ENCODE peak calls at places on chromosomes 3 and 15, in four cellular contexts. One of them, this sample, is unnamed.

GRCh38 chr15:89101302-89102191 is 13.3 kb downstream of the ABHD2 start:
- DNase-seq in GM12878: no peak
- DNase-seq in K562: no peak
- DNase-seq in HepG2: peak
- DNase-seq in this sample: no peak

GRCh38 chr15:89167267-89168176 is 53.9 kb downstream of the RLBP1 start:
- DNase-seq in GM12878: peak
- DNase-seq in K562: peak
- DNase-seq in HepG2: peak
- DNase-seq in this sample: no peak

GRCh38 chr3:195030791-195031321 is 240.1 kb downstream of the XXYLT1 start:
- DNase-seq in GM12878: no peak
- DNase-seq in K562: no peak
- DNase-seq in HepG2: peak
- DNase-seq in this sample: no peak

GRCh38 chr3:43388909-43389308 is 102.6 kb downstream of the SNRK start:
- DNase-seq in HepG2: no peak
- DNase-seq in GM12878: no peak
- DNase-seq in K562: no peak
- DNase-seq in this sample: no peak

GRCh38 chr15:43370310-43370974 is 401 bp downstream of the ZSCAN29 start:
- DNase-seq in K562: peak
- DNase-seq in GM12878: no peak
- DNase-seq in HepG2: peak
- DNase-seq in this sample: no peak

GRCh38 chr3:185807455-185808068 is 17.3 kb downstream of the IGF2BP2 start:
- DNase-seq in GM12878: no peak
- DNase-seq in K562: no peak
- DNase-seq in HepG2: no peak
- DNase-seq in this sample: peak

GRCh38 chr3:168165390-168166269 is 69.9 kb upstream of the GOLIM4 start:
- DNase-seq in HepG2: peak
- DNase-seq in GM12878: peak
- DNase-seq in K562: peak
- DNase-seq in this sample: no peak

GRCh38 chr3:183626877-183627594 is 8.4 kb upstream of the KLHL24 start:
- DNase-seq in HepG2: no peak
- DNase-seq in GM12878: no peak
- DNase-seq in K562: no peak
- DNase-seq in this sample: no peak

GRCh38 chr3:45023675-45024074 is 2.4 kb upstream of the CLEC3B start:
- DNase-seq in K562: no peak
- DNase-seq in HepG2: no peak
- DNase-seq in GM12878: no peak
- DNase-seq in this sample: no peak

DNA sequence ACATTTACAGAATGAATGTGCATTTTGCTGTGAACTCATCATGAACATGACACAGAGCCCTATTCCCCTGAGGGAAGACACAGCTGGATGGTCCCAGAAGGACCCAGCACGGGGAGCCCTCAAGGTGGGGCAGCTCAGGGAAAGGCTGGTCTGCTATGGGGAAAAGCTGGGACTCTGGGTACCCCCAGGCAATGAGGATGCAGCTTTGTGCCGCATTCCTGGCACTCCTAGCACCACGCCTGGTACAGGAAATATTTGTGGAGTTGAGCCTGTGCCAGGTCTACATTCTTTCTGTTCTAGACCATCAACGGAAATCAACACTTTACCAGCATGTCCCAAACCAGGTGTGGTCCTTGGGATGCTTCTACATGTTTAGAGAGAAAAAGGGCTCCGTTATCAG is 74.0 kb downstream of the SRGAP3 start:
- DNase-seq in HepG2: no peak
- DNase-seq in GM12878: no peak
- DNase-seq in K562: no peak
- DNase-seq in this sample: no peak
- TF ChIP-seq EP300 in HepG2: no peak
- TF ChIP-seq EP300 in GM12878: no peak
- TF ChIP-seq EP300 in K562: no peak
- TF ChIP-seq EP300 in this sample: no peak

DNA sequence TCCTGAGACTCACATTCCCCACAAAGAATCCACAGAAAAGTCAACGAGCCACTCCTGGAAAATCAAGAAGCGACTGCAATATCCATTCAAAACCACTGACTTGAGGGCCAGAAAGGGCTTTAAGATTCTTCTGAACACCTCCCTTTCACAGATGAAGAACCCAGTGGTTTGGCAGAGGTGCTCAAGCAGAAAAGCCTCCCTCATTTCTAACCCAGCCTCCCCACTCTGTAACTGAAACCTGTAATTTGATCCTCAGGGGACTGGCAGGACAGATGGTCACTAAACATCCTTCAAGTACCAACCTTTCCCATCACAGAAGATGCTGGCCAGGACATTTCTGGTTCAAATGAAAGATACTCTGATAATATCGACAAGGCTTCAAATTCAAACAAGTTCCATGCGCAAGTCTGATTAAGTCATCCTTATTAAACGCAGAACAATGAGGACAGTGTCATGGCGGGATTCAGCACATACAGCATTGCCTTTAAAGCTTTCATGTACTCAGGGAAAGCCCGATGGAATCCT is 5.5 kb downstream of the SEMA5B start:
- DNase-seq in HepG2: no peak
- DNase-seq in GM12878: no peak
- DNase-seq in K562: no peak
- DNase-seq in this sample: no peak
- TF ChIP-seq SRF in HepG2: no peak
- TF ChIP-seq SRF in GM12878: no peak
- TF ChIP-seq SRF in K562: no peak
- TF ChIP-seq SRF in this sample: no peak

GRCh38 chr3:153910387-153910786 is 210.8 kb upstream of the ARHGEF26 start:
- DNase-seq in GM12878: no peak
- DNase-seq in K562: no peak
- DNase-seq in HepG2: no peak
- DNase-seq in this sample: no peak
- TF ChIP-seq EP300 in GM12878: no peak
- TF ChIP-seq EP300 in K562: no peak
- TF ChIP-seq EP300 in HepG2: no peak
- TF ChIP-seq EP300 in this sample: no peak

GRCh38 chr15:37789392-37789776 is 145.1 kb upstream of the TMCO5A start:
- DNase-seq in K562: no peak
- DNase-seq in HepG2: no peak
- DNase-seq in GM12878: no peak
- DNase-seq in this sample: no peak

GRCh38 chr15:37788330-37788729 is 146.1 kb upstream of the TMCO5A start:
- DNase-seq in K562: no peak
- DNase-seq in GM12878: no peak
- DNase-seq in HepG2: no peak
- DNase-seq in this sample: no peak

GRCh38 chr15:37791693-37792092 is 142.7 kb upstream of the TMCO5A start:
- DNase-seq in HepG2: no peak
- DNase-seq in GM12878: no peak
- DNase-seq in K562: no peak
- DNase-seq in this sample: no peak

GRCh38 chr15:37788767-37789391 is 145.6 kb upstream of the TMCO5A start:
- DNase-seq in HepG2: no peak
- DNase-seq in GM12878: no peak
- DNase-seq in K562: no peak
- DNase-seq in this sample: no peak

GRCh38 chr15:37789881-37790280 is 144.6 kb upstream of the TMCO5A start:
- DNase-seq in HepG2: no peak
- DNase-seq in GM12878: no peak
- DNase-seq in K562: no peak
- DNase-seq in this sample: no peak
- TF ChIP-seq SRF in HepG2: no peak
- TF ChIP-seq SRF in GM12878: no peak
- TF ChIP-seq SRF in K562: no peak
- TF ChIP-seq SRF in this sample: no peak

DNA sequence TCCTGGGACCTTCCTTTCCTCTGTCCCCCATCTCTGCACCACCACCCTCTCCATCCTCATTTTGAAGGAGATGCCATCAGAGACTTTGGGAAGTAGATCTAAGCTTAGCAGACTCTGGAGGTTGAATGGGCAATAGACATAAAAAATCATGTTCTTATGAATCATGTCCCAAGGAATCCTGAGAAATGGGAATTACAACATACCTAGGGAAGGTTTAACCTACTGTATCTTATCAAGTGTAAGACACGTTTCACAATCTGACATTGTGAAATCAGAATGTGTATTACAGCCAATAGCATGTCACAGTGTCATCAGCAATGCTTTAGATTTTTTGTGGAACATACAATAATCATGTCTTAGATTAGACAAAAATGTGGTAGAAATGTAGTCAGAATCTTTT is 332.3 kb upstream of the TLE3 start:
- DNase-seq in HepG2: no peak
- DNase-seq in GM12878: no peak
- DNase-seq in K562: no peak
- DNase-seq in this sample: no peak
- TF ChIP-seq EP300 in HepG2: no peak
- TF ChIP-seq EP300 in GM12878: no peak
- TF ChIP-seq EP300 in K562: no peak
- TF ChIP-seq EP300 in this sample: no peak

GRCh38 chr15:91849749-91850161 is 3.8 kb upstream of the SLCO3A1 start:
- DNase-seq in HepG2: peak
- DNase-seq in GM12878: no peak
- DNase-seq in K562: peak
- DNase-seq in this sample: no peak
- TF ChIP-seq SRF in HepG2: no peak
- TF ChIP-seq SRF in GM12878: no peak
- TF ChIP-seq SRF in K562: no peak
- TF ChIP-seq SRF in this sample: no peak

GRCh38 chr3:144502398-144502797 is 530.8 kb downstream of the DIPK2A start:
- DNase-seq in GM12878: no peak
- DNase-seq in HepG2: no peak
- DNase-seq in K562: no peak
- DNase-seq in this sample: no peak
- TF ChIP-seq EP300 in GM12878: no peak
- TF ChIP-seq EP300 in HepG2: no peak
- TF ChIP-seq EP300 in K562: no peak
- TF ChIP-seq EP300 in this sample: no peak

GRCh38 chr3:22713936-22714335 is 489.2 kb upstream of the UBE2E2 start:
- DNase-seq in HepG2: peak
- DNase-seq in GM12878: no peak
- DNase-seq in K562: no peak
- DNase-seq in this sample: no peak

GRCh38 chr3:22720596-22720995 is 482.5 kb upstream of the UBE2E2 start:
- DNase-seq in K562: no peak
- DNase-seq in HepG2: no peak
- DNase-seq in GM12878: no peak
- DNase-seq in this sample: no peak

GRCh38 chr3:22714758-22715157 is 488.4 kb upstream of the UBE2E2 start:
- DNase-seq in K562: no peak
- DNase-seq in HepG2: no peak
- DNase-seq in GM12878: no peak
- DNase-seq in this sample: no peak
- TF ChIP-seq SRF in K562: no peak
- TF ChIP-seq SRF in HepG2: no peak
- TF ChIP-seq SRF in GM12878: no peak
- TF ChIP-seq SRF in this sample: no peak

GRCh38 chr15:83413054-83413719 is 34.0 kb upstream of the SH3GL3 start:
- DNase-seq in K562: no peak
- DNase-seq in HepG2: no peak
- DNase-seq in GM12878: peak
- DNase-seq in this sample: no peak
- TF ChIP-seq EP300 in K562: no peak
- TF ChIP-seq EP300 in HepG2: no peak
- TF ChIP-seq EP300 in GM12878: no peak
- TF ChIP-seq EP300 in this sample: no peak

GRCh38 chr3:128353991-128354687 is 112.6 kb downstream of the DNAJB8 start:
- DNase-seq in HepG2: peak
- DNase-seq in GM12878: no peak
- DNase-seq in K562: peak
- DNase-seq in this sample: no peak

GRCh38 chr3:128349963-128350599 is 116.6 kb downstream of the DNAJB8 start:
- DNase-seq in HepG2: no peak
- DNase-seq in K562: no peak
- DNase-seq in GM12878: no peak
- DNase-seq in this sample: no peak

GRCh38 chr3:128353361-128353965 is 113.2 kb downstream of the DNAJB8 start:
- DNase-seq in HepG2: no peak
- DNase-seq in K562: no peak
- DNase-seq in GM12878: no peak
- DNase-seq in this sample: no peak

GRCh38 chr3:128352326-128352725 is 114.4 kb downstream of the DNAJB8 start:
- DNase-seq in K562: no peak
- DNase-seq in GM12878: no peak
- DNase-seq in HepG2: no peak
- DNase-seq in this sample: no peak

DNA sequence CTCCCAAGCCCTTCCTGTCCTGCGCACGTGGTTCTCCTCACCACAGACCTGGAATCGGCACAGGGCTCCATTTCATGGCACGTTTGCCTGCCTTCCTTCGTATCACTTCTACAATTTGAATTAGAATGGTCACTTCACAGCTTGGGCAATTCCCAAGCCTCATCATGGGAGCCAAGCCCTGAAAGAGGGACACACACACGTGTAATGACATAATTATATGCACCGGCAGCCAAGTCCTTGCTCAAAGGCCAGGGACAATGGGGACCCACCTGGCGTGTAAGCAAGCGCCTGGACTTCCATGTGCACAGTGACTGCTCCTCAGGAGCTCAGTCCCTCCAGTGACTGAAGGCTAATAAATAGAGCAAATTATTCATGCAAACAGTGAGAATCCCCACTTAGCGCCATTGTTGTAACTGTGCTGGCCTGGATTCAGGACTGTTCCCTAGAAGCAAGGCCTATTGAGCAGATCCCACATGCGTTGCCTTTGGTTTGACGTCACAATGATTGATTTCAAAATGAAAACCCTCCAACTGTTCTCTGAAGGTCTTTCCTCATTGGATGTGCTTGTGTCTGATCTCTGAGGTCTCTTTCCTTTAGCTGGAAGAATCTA is 115.1 kb downstream of the DNAJB8 start:
- DNase-seq in K562: no peak
- DNase-seq in HepG2: no peak
- DNase-seq in GM12878: no peak
- DNase-seq in this sample: no peak
- TF ChIP-seq SRF in K562: no peak
- TF ChIP-seq SRF in HepG2: no peak
- TF ChIP-seq SRF in GM12878: no peak
- TF ChIP-seq SRF in this sample: no peak

This sample was measured in H1.